ENCODE peak calls at places on chromosomes 7 and 10, in four cellular contexts. J is HEK293T, U is HepG2, L is K562. O is an unnamed sample.

GRCh38 chr7:140983802-140984201 is 30.9 kb downstream of the MRPS33 start:
- DNase-seq in L (peak), J (no peak), U (no peak), O (no peak)

GRCh38 chr10:91552706-91553105 is 80.2 kb downstream of the PPP1R3C start:
- DNase-seq in L (no peak), U (no peak), J (peak), O (no peak)

GRCh38 chr10:6729967-6730366 is 149.9 kb upstream of the PRKCQ start:
- DNase-seq in J (no peak), L (no peak), U (no peak), O (no peak)

GRCh38 chr7:11194492-11194891 is 220.8 kb downstream of the PHF14 start:
- DNase-seq in U (no peak), J (no peak), L (no peak), O (no peak)

GRCh38 chr10:11317936-11318670 is 293.3 kb downstream of the USP6NL start:
- DNase-seq in L (no peak), U (no peak), J (no peak), O (no peak)

GRCh38 chr7:30027065-30027456 is 559 bp upstream of the FKBP14 start:
- DNase-seq in L (no peak), J (peak), U (peak), O (peak)

GRCh38 chr7:138282997-138283396 is 177.1 kb upstream of the TRIM24 start:
- DNase-seq in J (no peak), L (no peak), U (no peak), O (no peak)

GRCh38 chr7:137578541-137578940 is 235.0 kb upstream of the PTN start:
- DNase-seq in L (no peak), U (no peak), J (no peak), O (no peak)

GRCh38 chr7:74657692-74658170 is at the start of gene GTF2I:
- DNase-seq in J (peak), L (no peak), U (no peak), O (no peak)

GRCh38 chr7:14123923-14124322 is 134.5 kb upstream of the ETV1 start:
- DNase-seq in J (no peak), L (no peak), U (no peak), O (no peak)

GRCh38 chr7:139044813-139045794 is 9.3 kb upstream of the ZC3HAV1L start:
- DNase-seq in U (no peak), J (no peak), L (peak), O (no peak)

GRCh38 chr7:126803060-126803665 is 449.6 kb downstream of the GRM8 start:
- DNase-seq in L (peak), U (peak), J (peak), O (peak)

GRCh38 chr10:1100691-1101368 is 44.6 kb downstream of the WDR37 start:
- DNase-seq in L (peak), J (no peak), U (no peak), O (no peak)

GRCh38 chr7:28988818-28989595 is 30.9 kb upstream of the TRIL start:
- DNase-seq in L (no peak), U (no peak), J (no peak), O (no peak)

GRCh38 chr10:67808706-67809105 is 29.3 kb downstream of the DNAJC12 start:
- DNase-seq in J (no peak), U (no peak), L (no peak), O (no peak)

GRCh38 chr7:137670521-137671064 is 176.2 kb downstream of the DGKI start:
- DNase-seq in J (no peak), L (no peak), U (no peak), O (peak)

GRCh38 chr10:48653944-48654698 is 30.6 kb upstream of the WDFY4 start:
- DNase-seq in L (no peak), U (no peak), J (no peak), O (no peak)

GRCh38 chr7:127903913-127904705 is 127.1 kb downstream of the LRRC4 start:
- DNase-seq in J (no peak), U (no peak), L (no peak), O (no peak)

GRCh38 chr10:78925800-78926319 is 142.9 kb upstream of the ZMIZ1 start:
- DNase-seq in L (peak), U (no peak), J (no peak), O (no peak)

GRCh38 chr7:1529383-1530116 is 952 bp upstream of the MAFK start:
- DNase-seq in L (no peak), U (no peak), J (no peak), O (no peak)

GRCh38 chr10:6145414-6145978 is 56.7 kb downstream of the RBM17 start:
- DNase-seq in U (no peak), L (no peak), J (no peak), O (no peak)

GRCh38 chr10:71776528-71776927 is 3.2 kb upstream of the VSIR start:
- DNase-seq in U (no peak), J (no peak), L (peak), O (no peak)

GRCh38 chr10:46528675-46529615 is 27.5 kb downstream of the GPRIN2 start:
- DNase-seq in J (no peak), U (no peak), L (no peak), O (no peak)

GRCh38 chr10:30529373-30529998 is 95.5 kb downstream of the MAP3K8 start:
- DNase-seq in J (no peak), L (no peak), U (no peak), O (peak)

GRCh38 chr7:74579800-74580685 is 77.5 kb upstream of the GTF2I start:
- DNase-seq in U (peak), J (no peak), L (no peak), O (no peak)

GRCh38 chr7:140501941-140502340 is 22.6 kb upstream of the MKRN1 start:
- DNase-seq in J (no peak), U (no peak), L (peak), O (no peak)

GRCh38 chr7:101238226-101239182 is 902 bp upstream of the CLDN15 start:
- DNase-seq in U (no peak), J (no peak), L (no peak), O (no peak)

GRCh38 chr7:139974179-139974811 is 88.5 kb downstream of the PARP12 start:
- DNase-seq in U (no peak), J (no peak), L (no peak), O (no peak)

GRCh38 chr10:22997102-22997501 is 69.2 kb downstream of the ARMC3 start:
- DNase-seq in L (peak), U (no peak), J (peak), O (no peak)

GRCh38 chr7:74527842-74528241 is 74.1 kb downstream of the GTF2IRD1 start:
- DNase-seq in J (no peak), U (no peak), L (no peak), O (no peak)

GRCh38 chr10:23412223-23412622 is 26.7 kb upstream of the OTUD1 start:
- DNase-seq in L (no peak), J (no peak), U (no peak), O (no peak)

GRCh38 chr10:58608356-58608755 is 95.7 kb downstream of the BICC1 start:
- DNase-seq in J (no peak), L (no peak), U (no peak), O (no peak)

GRCh38 chr7:35248576-35249536 is 5.0 kb downstream of the TBX20 start:
- DNase-seq in J (no peak), L (no peak), U (no peak), O (no peak)

GRCh38 chr7:129845178-129845971 is 107.4 kb downstream of the UBE2H start:
- DNase-seq in L (peak), U (no peak), J (no peak), O (no peak)

GRCh38 chr7:151242181-151243044 is 6.1 kb downstream of the SMARCD3 start:
- DNase-seq in L (no peak), U (no peak), J (no peak), O (no peak)

GRCh38 chr7:74083928-74084721 is 521 bp downstream of the LIMK1 start:
- DNase-seq in U (no peak), J (peak), L (peak), O (no peak)

DNA sequence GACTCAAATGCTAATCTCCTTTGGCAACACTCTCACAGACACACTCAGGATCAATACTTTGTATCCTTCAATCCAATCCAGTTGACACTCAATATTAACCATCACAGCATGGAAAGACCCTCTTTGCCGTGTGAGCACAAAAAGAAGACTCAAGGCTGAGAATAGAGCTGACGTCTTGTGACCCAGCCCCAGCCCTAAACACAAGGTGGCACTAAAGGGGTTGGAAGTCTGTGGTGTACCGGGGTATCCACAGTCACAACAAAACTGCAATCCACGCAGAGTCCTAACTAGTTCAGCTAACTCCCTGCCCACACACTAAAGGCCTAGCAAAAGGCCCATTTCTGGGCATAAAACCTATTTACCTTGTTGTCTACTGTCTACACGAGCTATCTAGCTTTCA is 200.1 kb downstream of the ACTR3B start:
- DNase-seq in L (no peak), U (no peak), J (no peak), O (no peak)
- TF ChIP-seq FOXK2 in L (no peak), U (no peak), J (no peak), O (no peak)

DNA sequence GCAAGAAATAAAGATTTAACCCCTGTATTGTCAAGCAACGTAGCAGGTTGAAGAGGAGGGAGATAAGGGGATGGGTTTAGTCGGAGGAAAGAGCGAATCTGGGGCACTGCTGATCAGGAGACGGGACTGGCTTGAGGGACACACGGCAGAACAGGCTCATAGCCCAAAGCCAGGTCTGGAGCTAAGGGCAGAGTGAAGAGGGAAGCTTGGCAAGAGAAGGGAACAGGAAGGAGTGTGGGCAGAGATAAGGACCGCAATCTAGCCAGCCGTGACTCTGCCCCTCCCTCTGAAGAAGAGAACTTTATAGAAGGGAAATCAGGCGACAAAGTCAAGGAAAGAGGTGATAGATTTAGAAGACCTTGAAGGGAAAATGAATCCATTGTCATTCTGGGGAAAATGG is 67.6 kb downstream of the CAV1 start:
- DNase-seq in U (no peak), J (no peak), L (peak), O (no peak)
- TF ChIP-seq FOXK2 in U (no peak), J (no peak), L (no peak), O (no peak)

GRCh38 chr10:74008212-74008731 is 10.4 kb downstream of the VCL start:
- DNase-seq in L (no peak), U (no peak), J (no peak), O (no peak)
- TF ChIP-seq FOXK2 in L (no peak), U (no peak), J (no peak), O (no peak)

GRCh38 chr7:50512384-50512783 is 52.8 kb downstream of the DDC start:
- DNase-seq in L (no peak), U (no peak), J (no peak), O (no peak)
- TF ChIP-seq FOXK2 in L (no peak), U (no peak), J (no peak), O (no peak)

DNA sequence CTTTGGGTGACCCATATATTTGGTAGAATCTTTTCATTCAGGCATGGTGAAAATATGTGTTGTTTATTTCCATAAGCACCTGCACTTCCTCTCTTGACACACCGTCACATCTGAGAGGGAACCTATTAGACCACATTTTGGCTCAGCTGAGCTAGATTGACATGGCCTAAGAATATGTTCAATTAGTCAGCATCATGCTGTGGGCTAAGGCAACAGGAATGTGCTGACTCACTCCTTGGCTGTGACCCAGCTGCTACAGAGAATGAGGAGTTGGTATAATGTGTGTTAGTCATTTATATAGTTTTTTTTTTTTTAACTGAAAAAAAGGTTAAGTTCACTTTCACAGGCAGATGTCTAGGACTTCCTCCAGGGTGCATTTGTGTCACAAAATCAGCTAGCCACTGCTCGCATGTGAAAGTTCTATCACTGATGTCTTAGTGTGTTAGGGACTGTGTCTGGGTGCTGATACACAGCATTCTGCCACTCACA is 180.6 kb downstream of the SEMA3E start:
- DNase-seq in U (peak), L (peak), J (peak), O (peak)
- TF ChIP-seq FOXK2 in U (no peak), L (no peak), J (no peak), O (no peak)

O was measured in GM12878.